ENCODE peak calls at places on chromosome 4, in six cellular contexts. M, D, J, P, C and U are unnamed samples.

GRCh38 chr4:124708517-124709300 is 3.8 kb downstream of the ANKRD50 start:
- DNase-seq in M (no peak), J (no peak), D (no peak), P (no peak), C (peak), U (no peak)

GRCh38 chr4:53924333-53925049 is 139.9 kb downstream of the CHIC2 start:
- DNase-seq in P (no peak), C (no peak), D (no peak), M (no peak), J (no peak), U (no peak)

GRCh38 chr4:16721618-16722291 is 176.7 kb downstream of the LDB2 start:
- DNase-seq in M (peak), P (no peak), D (no peak), C (peak), J (no peak), U (no peak)

GRCh38 chr4:146114066-146114465 is 61.5 kb upstream of the LSM6 start:
- DNase-seq in J (no peak), P (no peak), M (no peak), C (no peak), D (no peak), U (no peak)

GRCh38 chr4:55272102-55272501 is 73.9 kb upstream of the SRD5A3 start:
- DNase-seq in D (no peak), C (no peak), J (no peak), P (no peak), M (no peak), U (no peak)

GRCh38 chr4:21765810-21766407 is 182.7 kb downstream of the KCNIP4 start:
- DNase-seq in P (peak), J (peak), M (peak), D (no peak), C (peak), U (peak)

GRCh38 chr4:156321203-156321602 is 367.5 kb upstream of the CTSO start:
- DNase-seq in C (peak), J (no peak), M (no peak), P (peak), D (no peak), U (no peak)

GRCh38 chr4:2365054-2365912 is 53.2 kb downstream of the ZFYVE28 start:
- DNase-seq in D (peak), M (no peak), P (no peak), C (no peak), J (no peak), U (no peak)

GRCh38 chr4:87465739-87466366 is 43.5 kb downstream of the NUDT9 start:
- DNase-seq in D (no peak), C (peak), J (no peak), M (peak), P (peak), U (peak)

GRCh38 chr4:37549003-37549402 is 137.2 kb downstream of the RELL1 start:
- DNase-seq in M (no peak), P (no peak), D (no peak), J (no peak), C (peak), U (peak)

GRCh38 chr4:77156533-77156911 is 485 bp upstream of the CCNG2 start:
- DNase-seq in D (peak), C (peak), M (peak), J (peak), P (peak), U (peak)

GRCh38 chr4:76607846-76608245 is 172.8 kb downstream of the SHROOM3 start:
- DNase-seq in M (no peak), J (no peak), C (no peak), D (no peak), P (peak), U (no peak)

GRCh38 chr4:77488882-77489281 is 116.7 kb upstream of the CXCL13 start:
- DNase-seq in C (no peak), P (peak), M (no peak), D (no peak), J (no peak), U (no peak)

GRCh38 chr4:3638080-3638715 is 106.0 kb upstream of the LRPAP1 start:
- DNase-seq in D (no peak), M (no peak), J (no peak), P (no peak), C (no peak), U (no peak)

GRCh38 chr4:8228319-8229250 is 29.5 kb downstream of the SH3TC1 start:
- DNase-seq in M (no peak), P (no peak), C (peak), D (peak), J (no peak), U (no peak)

GRCh38 chr4:125187221-125187620 is 127.5 kb upstream of the FAT4 start:
- DNase-seq in P (peak), M (no peak), J (no peak), C (peak), D (no peak), U (no peak)

GRCh38 chr4:8192748-8193738 is 6.0 kb upstream of the SH3TC1 start:
- DNase-seq in J (no peak), D (peak), M (peak), P (no peak), C (peak), U (peak)

GRCh38 chr4:87589531-87589930 is 18.8 kb upstream of the DSPP start:
- DNase-seq in M (no peak), C (peak), D (no peak), J (no peak), P (peak), U (no peak)

GRCh38 chr4:105158837-105159236 is 12.2 kb downstream of the TET2 start:
- DNase-seq in J (no peak), D (no peak), P (no peak), C (peak), M (no peak), U (no peak)

GRCh38 chr4:73406548-73406875 is 2.4 kb downstream of the ALB start:
- DNase-seq in D (no peak), J (no peak), C (peak), M (no peak), P (no peak), U (no peak)

GRCh38 chr4:170884965-170885583 is 795.3 kb upstream of the AADAT start:
- DNase-seq in C (no peak), M (no peak), D (no peak), P (no peak), J (no peak), U (no peak)

GRCh38 chr4:31051565-31051964 is 331.4 kb downstream of the PCDH7 start:
- DNase-seq in M (no peak), D (no peak), J (no peak), P (no peak), C (peak), U (no peak)

GRCh38 chr4:105509291-105509690 is 35.4 kb upstream of the PPA2 start:
- DNase-seq in J (no peak), P (no peak), D (no peak), C (no peak), M (peak), U (peak)

GRCh38 chr4:98546910-98547544 is 111.4 kb downstream of the TSPAN5 start:
- DNase-seq in J (no peak), D (no peak), M (no peak), P (no peak), C (peak), U (no peak)

GRCh38 chr4:154329268-154329858 is 162.2 kb downstream of the DCHS2 start:
- DNase-seq in P (no peak), M (peak), J (no peak), D (no peak), C (peak), U (peak)

GRCh38 chr4:56976283-56976877 is 1.0 kb downstream of the NOA1 start:
- DNase-seq in D (no peak), J (no peak), M (no peak), P (no peak), C (no peak), U (peak)

GRCh38 chr4:114208747-114209146 is 229.3 kb upstream of the ARSJ start:
- DNase-seq in M (no peak), P (no peak), D (no peak), C (peak), J (no peak), U (no peak)

GRCh38 chr4:182758288-182758687 is 158.9 kb downstream of the DCTD start:
- DNase-seq in P (no peak), C (no peak), D (no peak), J (no peak), M (no peak), U (no peak)